ENCODE peak calls at places on chromosomes 4 and X, in seven cellular contexts. One of them, this sample, is unnamed.

GRCh38 chrX:45750639-45751038 is 550.0 kb upstream of the DIPK2B start:
- DNase-seq in fibroblast of lung: peak; percentile 57
- DNase-seq in upper lobe of left lung: no peak
- DNase-seq in cardiac muscle cell: no peak
- DNase-seq in mammary epithelial cell: peak; percentile 74
- DNase-seq in astrocyte: peak; percentile 50
- DNase-seq in HCT116: no peak
- DNase-seq in this sample: peak; percentile 62

GRCh38 chr4:77347341-77347740 is 190.3 kb downstream of the CCNG2 start:
- DNase-seq in mammary epithelial cell: no peak
- DNase-seq in fibroblast of lung: no peak
- DNase-seq in upper lobe of left lung: no peak
- DNase-seq in cardiac muscle cell: no peak
- DNase-seq in astrocyte: no peak
- DNase-seq in HCT116: no peak
- DNase-seq in this sample: no peak

GRCh38 chrX:18873189-18873791 is 110.6 kb downstream of the PHKA2 start:
- DNase-seq in cardiac muscle cell: peak; percentile 72
- DNase-seq in upper lobe of left lung: no peak
- DNase-seq in fibroblast of lung: peak; percentile 76
- DNase-seq in HCT116: peak; percentile 8
- DNase-seq in mammary epithelial cell: peak; percentile 81
- DNase-seq in astrocyte: peak; percentile 69
- DNase-seq in this sample: peak; percentile 63

GRCh38 chr4:7060346-7061150 is 7.3 kb downstream of the GRPEL1 start:
- DNase-seq in fibroblast of lung: no peak
- DNase-seq in cardiac muscle cell: no peak
- DNase-seq in astrocyte: no peak
- DNase-seq in upper lobe of left lung: no peak
- DNase-seq in HCT116: no peak
- DNase-seq in mammary epithelial cell: no peak
- DNase-seq in this sample: no peak

GRCh38 chrX:109886122-109886761 is 116.7 kb upstream of the TMEM164 start:
- DNase-seq in cardiac muscle cell: peak; percentile 69
- DNase-seq in mammary epithelial cell: peak; percentile 28
- DNase-seq in upper lobe of left lung: no peak
- DNase-seq in fibroblast of lung: peak; percentile 24
- DNase-seq in astrocyte: no peak
- DNase-seq in HCT116: peak; percentile 37
- DNase-seq in this sample: no peak

GRCh38 chr4:73257242-73257994 is 1.2 kb downstream of the ANKRD17 start:
- DNase-seq in HCT116: peak; percentile 70
- DNase-seq in fibroblast of lung: peak; percentile 79
- DNase-seq in upper lobe of left lung: no peak
- DNase-seq in mammary epithelial cell: peak; percentile 78
- DNase-seq in astrocyte: peak; percentile 68
- DNase-seq in cardiac muscle cell: peak; percentile 89
- DNase-seq in this sample: peak; percentile 56

GRCh38 chr4:120209706-120210105 is 143.1 kb upstream of the MAD2L1 start:
- DNase-seq in fibroblast of lung: no peak
- DNase-seq in astrocyte: no peak
- DNase-seq in cardiac muscle cell: no peak
- DNase-seq in mammary epithelial cell: no peak
- DNase-seq in upper lobe of left lung: no peak
- DNase-seq in HCT116: no peak
- DNase-seq in this sample: no peak

GRCh38 chr4:158159718-158160094 is 13.1 kb downstream of the GASK1B start:
- DNase-seq in HCT116: no peak
- DNase-seq in mammary epithelial cell: no peak
- DNase-seq in fibroblast of lung: peak; percentile 86
- DNase-seq in upper lobe of left lung: no peak
- DNase-seq in astrocyte: peak; percentile 82
- DNase-seq in cardiac muscle cell: peak; percentile 30
- DNase-seq in this sample: no peak

GRCh38 chr4:100190643-100191600 is 654 bp upstream of the DDIT4L start:
- DNase-seq in HCT116: no peak
- DNase-seq in mammary epithelial cell: peak; percentile 4
- DNase-seq in cardiac muscle cell: peak; percentile 53
- DNase-seq in upper lobe of left lung: no peak
- DNase-seq in fibroblast of lung: peak; percentile 30
- DNase-seq in astrocyte: no peak
- DNase-seq in this sample: peak; percentile 29

GRCh38 chr4:10063544-10064300 is 42.4 kb upstream of the SLC2A9 start:
- DNase-seq in fibroblast of lung: peak; percentile 75
- DNase-seq in mammary epithelial cell: peak; percentile 70
- DNase-seq in upper lobe of left lung: no peak
- DNase-seq in cardiac muscle cell: peak; percentile 94
- DNase-seq in astrocyte: peak; percentile 61
- DNase-seq in HCT116: peak; percentile 13
- DNase-seq in this sample: peak; percentile 73

GRCh38 chr4:137310593-137311490 is 221.5 kb downstream of the PCDH18 start:
- DNase-seq in fibroblast of lung: peak; percentile 89
- DNase-seq in mammary epithelial cell: peak; percentile 50
- DNase-seq in cardiac muscle cell: peak; percentile 87
- DNase-seq in astrocyte: peak; percentile 88
- DNase-seq in upper lobe of left lung: no peak
- DNase-seq in HCT116: no peak
- DNase-seq in this sample: peak; percentile 69

GRCh38 chr4:170014359-170015008 is 11.7 kb downstream of the MFAP3L start:
- DNase-seq in upper lobe of left lung: no peak
- DNase-seq in cardiac muscle cell: no peak
- DNase-seq in fibroblast of lung: peak; percentile 93
- DNase-seq in mammary epithelial cell: no peak
- DNase-seq in astrocyte: peak; percentile 88
- DNase-seq in HCT116: no peak
- DNase-seq in this sample: no peak

GRCh38 chr4:89482248-89482647 is 174.6 kb upstream of the GPRIN3 start:
- DNase-seq in HCT116: peak; percentile 68
- DNase-seq in upper lobe of left lung: no peak
- DNase-seq in cardiac muscle cell: peak; percentile 54
- DNase-seq in fibroblast of lung: peak; percentile 39
- DNase-seq in astrocyte: peak; percentile 14
- DNase-seq in mammary epithelial cell: peak; percentile 39
- DNase-seq in this sample: peak; percentile 40

GRCh38 chrX:136975642-136976518 is 57.9 kb downstream of the GPR101 start:
- DNase-seq in HCT116: no peak
- DNase-seq in cardiac muscle cell: no peak
- DNase-seq in astrocyte: no peak
- DNase-seq in upper lobe of left lung: no peak
- DNase-seq in mammary epithelial cell: no peak
- DNase-seq in fibroblast of lung: no peak
- DNase-seq in this sample: no peak

GRCh38 chr4:153634737-153635353 is 49.2 kb upstream of the TLR2 start:
- DNase-seq in upper lobe of left lung: no peak
- DNase-seq in mammary epithelial cell: no peak
- DNase-seq in HCT116: no peak
- DNase-seq in astrocyte: no peak
- DNase-seq in cardiac muscle cell: peak; percentile 51
- DNase-seq in fibroblast of lung: peak; percentile 17
- DNase-seq in this sample: no peak

GRCh38 chrX:24767557-24767956 is 73.8 kb downstream of the POLA1 start:
- DNase-seq in upper lobe of left lung: no peak
- DNase-seq in astrocyte: no peak
- DNase-seq in mammary epithelial cell: no peak
- DNase-seq in HCT116: no peak
- DNase-seq in fibroblast of lung: peak; percentile 9
- DNase-seq in cardiac muscle cell: peak; percentile 1
- DNase-seq in this sample: peak; percentile 2

GRCh38 chr4:76434901-76435688 is at the start of gene SHROOM3:
- DNase-seq in mammary epithelial cell: peak; percentile 62
- DNase-seq in astrocyte: peak; percentile 36
- DNase-seq in upper lobe of left lung: no peak
- DNase-seq in fibroblast of lung: peak; percentile 55
- DNase-seq in HCT116: no peak
- DNase-seq in cardiac muscle cell: peak; percentile 47
- DNase-seq in this sample: peak; percentile 80

GRCh38 chr4:169096221-169096620 is 86.2 kb upstream of the CBR4 start:
- DNase-seq in upper lobe of left lung: no peak
- DNase-seq in fibroblast of lung: no peak
- DNase-seq in mammary epithelial cell: no peak
- DNase-seq in HCT116: no peak
- DNase-seq in astrocyte: no peak
- DNase-seq in cardiac muscle cell: no peak
- DNase-seq in this sample: no peak

GRCh38 chr4:176123710-176124407 is 58.2 kb downstream of the WDR17 start:
- DNase-seq in HCT116: peak; percentile 26
- DNase-seq in mammary epithelial cell: peak; percentile 3
- DNase-seq in cardiac muscle cell: peak; percentile 20
- DNase-seq in fibroblast of lung: peak; percentile 6
- DNase-seq in upper lobe of left lung: no peak
- DNase-seq in astrocyte: peak; percentile 2
- DNase-seq in this sample: no peak

GRCh38 chr4:95732061-95732460 is 107.8 kb upstream of the PDHA2 start:
- DNase-seq in upper lobe of left lung: no peak
- DNase-seq in HCT116: no peak
- DNase-seq in mammary epithelial cell: peak; percentile 61
- DNase-seq in astrocyte: peak; percentile 82
- DNase-seq in fibroblast of lung: peak; percentile 83
- DNase-seq in cardiac muscle cell: peak; percentile 33
- DNase-seq in this sample: no peak

GRCh38 chrX:65671966-65672365 is 4.5 kb downstream of the MSN start:
- DNase-seq in HCT116: no peak
- DNase-seq in upper lobe of left lung: no peak
- DNase-seq in mammary epithelial cell: no peak
- DNase-seq in fibroblast of lung: no peak
- DNase-seq in cardiac muscle cell: peak; percentile 65
- DNase-seq in astrocyte: no peak
- DNase-seq in this sample: no peak

GRCh38 chrX:65674351-65674893 is 7.0 kb downstream of the MSN start:
- DNase-seq in HCT116: no peak
- DNase-seq in mammary epithelial cell: peak; percentile 29
- DNase-seq in fibroblast of lung: peak; percentile 21
- DNase-seq in upper lobe of left lung: no peak
- DNase-seq in cardiac muscle cell: no peak
- DNase-seq in astrocyte: no peak
- DNase-seq in this sample: no peak

GRCh38 chrX:65677954-65678469 is 10.6 kb downstream of the MSN start:
- DNase-seq in HCT116: peak; percentile 26
- DNase-seq in upper lobe of left lung: no peak
- DNase-seq in fibroblast of lung: peak; percentile 92
- DNase-seq in astrocyte: peak; percentile 89
- DNase-seq in mammary epithelial cell: peak; percentile 79
- DNase-seq in cardiac muscle cell: peak; percentile 93
- DNase-seq in this sample: no peak

GRCh38 chrX:65671286-65671685 is 3.8 kb downstream of the MSN start:
- DNase-seq in cardiac muscle cell: no peak
- DNase-seq in HCT116: no peak
- DNase-seq in upper lobe of left lung: no peak
- DNase-seq in fibroblast of lung: no peak
- DNase-seq in astrocyte: no peak
- DNase-seq in mammary epithelial cell: no peak
- DNase-seq in this sample: no peak

GRCh38 chrX:65673857-65674350 is 6.5 kb downstream of the MSN start:
- DNase-seq in fibroblast of lung: no peak
- DNase-seq in upper lobe of left lung: no peak
- DNase-seq in cardiac muscle cell: no peak
- DNase-seq in mammary epithelial cell: no peak
- DNase-seq in astrocyte: no peak
- DNase-seq in HCT116: no peak
- DNase-seq in this sample: no peak
- H3K4me1 ChIP-seq in fibroblast of lung: peaks cover 10% of the 10 kb centered on the region
- H3K4me1 ChIP-seq in upper lobe of left lung: peaks cover 56% of the 10 kb centered on the region
- H3K4me1 ChIP-seq in cardiac muscle cell: peaks cover 13% of the 10 kb centered on the region
- H3K4me1 ChIP-seq in mammary epithelial cell: peaks cover 31% of the 10 kb centered on the region
- H3K4me1 ChIP-seq in astrocyte: peaks cover 52% of the 10 kb centered on the region
- H3K4me1 ChIP-seq in HCT116: peaks cover 9% of the 10 kb centered on the region
- H3K4me1 ChIP-seq in this sample: peaks cover 61% of the 10 kb centered on the region

DNA sequence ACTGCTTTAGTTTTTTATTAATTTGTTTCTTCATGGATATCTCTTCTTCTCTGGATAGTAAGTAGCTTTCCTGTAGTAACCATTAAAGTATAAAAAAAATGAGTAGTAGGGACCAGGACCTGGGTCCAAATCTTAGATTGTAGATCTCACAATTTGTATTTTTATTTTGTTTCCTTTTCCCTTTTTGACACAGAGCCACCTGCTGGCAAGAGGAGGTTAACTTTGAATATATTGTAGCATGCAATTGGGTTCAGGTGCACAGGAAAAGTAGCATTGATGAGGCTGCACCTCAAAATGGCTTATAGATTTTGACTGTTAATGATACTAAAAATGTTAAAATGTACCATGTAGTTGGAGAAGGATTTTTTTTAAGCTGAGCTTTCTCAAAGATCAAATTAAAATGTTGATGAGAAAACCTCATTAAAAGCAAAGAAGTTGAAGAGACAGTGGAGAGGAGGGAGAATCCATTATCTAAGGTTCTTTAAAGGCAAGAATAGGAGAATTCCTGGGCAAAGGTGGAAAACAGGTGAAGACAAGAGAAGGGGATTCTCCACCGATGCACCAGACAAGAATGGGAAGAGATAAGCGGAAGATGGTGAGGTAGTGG is 48.3 kb upstream of the HPGDS start:
- DNase-seq in cardiac muscle cell: peak; percentile 25
- DNase-seq in astrocyte: no peak
- DNase-seq in mammary epithelial cell: no peak
- DNase-seq in fibroblast of lung: no peak
- DNase-seq in upper lobe of left lung: no peak
- DNase-seq in HCT116: no peak
- DNase-seq in this sample: no peak
- TF ChIP-seq CTCF in cardiac muscle cell: peak; percentile 54
- TF ChIP-seq CTCF in astrocyte: peak; percentile 46
- TF ChIP-seq CTCF in mammary epithelial cell: peak; percentile 67
- TF ChIP-seq CTCF in fibroblast of lung: peak; percentile 51
- TF ChIP-seq CTCF in upper lobe of left lung: no peak
- TF ChIP-seq CTCF in HCT116: peak; percentile 67
- TF ChIP-seq CTCF in this sample: peak; percentile 65

GRCh38 chr4:102760645-102761477 is at the start of gene MANBA:
- DNase-seq in cardiac muscle cell: peak; percentile 80
- DNase-seq in fibroblast of lung: peak; percentile 78
- DNase-seq in HCT116: peak; percentile 56
- DNase-seq in astrocyte: peak; percentile 57
- DNase-seq in upper lobe of left lung: peak; percentile 97
- DNase-seq in mammary epithelial cell: peak; percentile 84
- DNase-seq in this sample: peak; percentile 61
- H3K4me1 ChIP-seq in cardiac muscle cell: peaks cover 17% of the 10 kb centered on the region
- H3K4me1 ChIP-seq in fibroblast of lung: no peaks in the 10 kb centered on the region
- H3K4me1 ChIP-seq in HCT116: peaks cover 11% of the 10 kb centered on the region
- H3K4me1 ChIP-seq in astrocyte: peaks cover 6% of the 10 kb centered on the region
- H3K4me1 ChIP-seq in upper lobe of left lung: peaks cover 9% of the 10 kb centered on the region
- H3K4me1 ChIP-seq in mammary epithelial cell: peaks cover 17% of the 10 kb centered on the region
- H3K4me1 ChIP-seq in this sample: no peaks in the 10 kb centered on the region

DNA sequence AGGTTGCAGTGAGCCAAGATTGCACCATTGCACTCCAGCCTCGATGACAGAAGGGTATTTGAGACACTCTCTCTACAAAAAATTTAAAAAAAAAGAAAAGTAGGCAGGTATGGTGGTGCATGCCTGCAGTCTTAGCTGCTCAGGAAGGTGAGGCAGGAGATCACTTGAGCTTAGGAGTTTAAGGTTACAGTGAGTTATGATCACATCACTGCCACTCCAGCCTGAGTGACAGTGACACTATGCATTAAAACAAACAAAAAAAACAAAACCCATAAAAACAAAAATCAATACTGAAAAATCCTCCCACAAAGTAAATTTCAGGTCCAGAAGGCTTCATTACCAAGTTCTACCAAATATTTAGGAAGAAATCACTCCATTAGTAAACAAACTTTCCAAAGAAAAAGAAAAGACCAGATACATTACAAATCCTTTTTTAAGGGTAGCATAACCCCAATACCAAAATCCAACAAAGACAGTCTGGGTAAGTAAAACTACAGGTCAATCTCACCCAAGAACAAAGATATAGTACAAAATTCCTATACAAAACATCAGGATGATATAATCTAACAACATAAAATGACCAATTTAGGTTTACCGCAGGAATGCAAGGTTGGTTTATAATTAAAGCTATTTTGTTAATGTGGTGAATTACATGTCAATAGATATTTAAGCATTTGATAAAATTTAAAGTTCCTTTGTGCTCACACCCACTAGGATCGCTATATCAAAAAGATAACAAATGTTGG is 11.7 kb downstream of the NELFA start:
- DNase-seq in HCT116: no peak
- DNase-seq in mammary epithelial cell: no peak
- DNase-seq in astrocyte: no peak
- DNase-seq in cardiac muscle cell: no peak
- DNase-seq in fibroblast of lung: no peak
- DNase-seq in upper lobe of left lung: no peak
- DNase-seq in this sample: no peak
- TF ChIP-seq CTCF in HCT116: no peak
- TF ChIP-seq CTCF in mammary epithelial cell: no peak
- TF ChIP-seq CTCF in astrocyte: no peak
- TF ChIP-seq CTCF in cardiac muscle cell: no peak
- TF ChIP-seq CTCF in fibroblast of lung: no peak
- TF ChIP-seq CTCF in upper lobe of left lung: no peak
- TF ChIP-seq CTCF in this sample: no peak